ENCODE peak calls at places on chromosomes 12 and 14, in nine cellular contexts. C is GM23338, Y is endodermal cell, Q is fibroblast of pulmonary artery, U is psoas muscle, X is hepatocyte, R is fibroblast of lung, W is heart left ventricle, K is stomach. Z is an unnamed sample.

GRCh38 chr12:3097186-3097804 is 20.1 kb downstream of the TSPAN9 start:
- DNase-seq in C (no peak), Y (no peak), Q (peak; percentile 92), U (peak; percentile 68), X (peak; percentile 76), R (peak; percentile 53), W (peak; percentile 87), K (peak; percentile 64), Z (peak; percentile 41)

GRCh38 chr12:66361703-66362102 is 59.4 kb downstream of the HELB start:
- DNase-seq in C (no peak), Y (no peak), Q (no peak), U (no peak), X (no peak), R (no peak), W (no peak), K (no peak), Z (no peak)

GRCh38 chr12:24561882-24562760 is 386.8 kb downstream of the BCAT1 start:
- DNase-seq in C (peak; percentile 88), Y (peak; percentile 94), Q (peak; percentile 57), U (peak; percentile 81), X (peak; percentile 78), R (peak; percentile 77), W (peak; percentile 75), K (peak; percentile 47), Z (peak; percentile 59)

GRCh38 chr12:98838282-98838681 is 193.2 kb downstream of the APAF1 start:
- DNase-seq in C (peak; percentile 50), Y (peak; percentile 76), Q (peak; percentile 2), U (no peak), X (no peak), R (peak; percentile 7), W (no peak), K (no peak), Z (peak; percentile 51)

GRCh38 chr14:69693145-69693544 is 73.8 kb upstream of the SRSF5 start:
- DNase-seq in C (no peak), Y (peak; percentile 75), Q (no peak), U (no peak), X (no peak), R (no peak), W (no peak), K (peak; percentile 48), Z (no peak)

GRCh38 chr12:119036878-119037493 is 55.6 kb downstream of the SRRM4 start:
- DNase-seq in C (peak; percentile 82), Y (peak; percentile 89), Q (peak; percentile 11), U (no peak), X (peak; percentile 39), R (no peak), W (no peak), K (peak; percentile 31), Z (no peak)

GRCh38 chr12:113670742-113671141 is 199.1 kb upstream of the LHX5 start:
- DNase-seq in C (no peak), Y (no peak), Q (no peak), U (no peak), X (no peak), R (no peak), W (no peak), K (no peak), Z (no peak)

GRCh38 chr14:104804481-104805325 is 3.8 kb downstream of the ZBTB42 start:
- DNase-seq in C (no peak), Y (no peak), Q (no peak), U (no peak), X (no peak), R (no peak), W (no peak), K (no peak), Z (no peak)

GRCh38 chr12:84807249-84807648 is 105.3 kb downstream of the SLC6A15 start:
- DNase-seq in C (no peak), Y (no peak), Q (no peak), U (no peak), X (no peak), R (peak; percentile 64), W (no peak), K (no peak), Z (no peak)

GRCh38 chr12:69933115-69933552 is 108.1 kb downstream of the MYRFL start:
- DNase-seq in C (peak; percentile 89), Y (peak; percentile 95), Q (no peak), U (no peak), X (no peak), R (no peak), W (no peak), K (no peak), Z (no peak)

GRCh38 chr14:89276424-89276975 is 140.5 kb downstream of the FOXN3 start:
- DNase-seq in C (no peak), Y (no peak), Q (no peak), U (no peak), X (no peak), R (peak; percentile 93), W (no peak), K (no peak), Z (no peak)

DNA sequence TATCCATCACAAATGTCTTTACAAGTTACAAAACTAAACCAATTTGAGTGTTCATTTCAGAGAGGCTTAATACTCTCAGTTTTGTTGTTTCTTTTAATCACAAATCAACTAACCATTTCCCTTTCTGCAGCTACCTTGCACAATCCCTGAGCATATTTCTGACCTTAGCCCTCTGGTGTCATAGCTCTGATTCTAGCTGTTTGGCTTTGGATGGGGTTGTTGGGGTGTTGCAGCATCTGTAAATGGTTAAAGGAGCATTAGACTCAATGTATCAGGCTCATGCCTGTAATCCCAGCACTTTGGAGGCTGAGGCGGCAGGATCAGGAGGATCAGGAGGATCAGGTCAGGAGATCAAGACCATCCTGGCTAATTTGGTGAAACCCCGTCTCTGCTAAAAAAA is 461.4 kb downstream of the NRXN3 start:
- DNase-seq in C (no peak), Y (no peak), Q (no peak), U (no peak), X (no peak), R (no peak), W (no peak), K (no peak), Z (no peak)
- H3K4me3 ChIP-seq in C (no peak overlapping the region), Y (no peak overlapping the region), Q (no peak overlapping the region), U (no peak overlapping the region), X (no peak overlapping the region), R (no peak overlapping the region), W (no peak overlapping the region), K (no peak overlapping the region), Z (no peak overlapping the region)

GRCh38 chr12:121996945-121997612 is 24.6 kb upstream of the BCL7A start:
- DNase-seq in C (no peak), Y (no peak), Q (no peak), U (no peak), X (no peak), R (peak; percentile 20), W (no peak), K (no peak), Z (no peak)
- H3K4me3 ChIP-seq in C (no peak overlapping the region), Y (no peak overlapping the region), Q (no peak overlapping the region), U (no peak overlapping the region), X (no peak overlapping the region), R (no peak overlapping the region), W (no peak overlapping the region), K (no peak overlapping the region), Z (no peak overlapping the region)

DNA sequence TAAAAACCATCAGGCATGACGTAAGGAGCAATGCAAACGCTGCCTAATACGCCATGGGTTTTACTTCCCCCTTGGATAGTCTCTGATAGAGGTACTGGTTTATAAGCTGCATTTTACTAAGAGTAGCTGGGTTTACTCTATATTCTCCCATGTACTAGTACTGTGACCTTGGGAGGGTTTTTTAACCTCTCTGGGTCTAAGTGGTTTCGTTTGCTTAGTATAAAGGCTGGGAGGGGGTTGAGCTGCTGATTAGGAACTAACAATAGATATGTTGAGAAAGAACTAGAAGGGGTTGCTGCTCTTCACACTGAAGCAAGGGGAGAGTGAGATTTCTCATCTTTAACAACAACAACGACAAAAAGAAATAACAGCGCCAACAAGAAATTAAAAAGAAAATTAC is 66.7 kb upstream of the SLCO1C1 start:
- DNase-seq in C (peak; percentile 32), Y (no peak), Q (no peak), U (no peak), X (no peak), R (no peak), W (no peak), K (no peak), Z (no peak)
- H3K4me3 ChIP-seq in C (no peak overlapping the region), Y (peak overlapping the region; percentile 41), Q (no peak overlapping the region), U (no peak overlapping the region), X (no peak overlapping the region), R (no peak overlapping the region), W (no peak overlapping the region), K (no peak overlapping the region), Z (no peak overlapping the region)

GRCh38 chr14:64929003-64929337 is 13.6 kb downstream of the GPX2 start:
- DNase-seq in C (no peak), Y (no peak), Q (no peak), U (no peak), X (no peak), R (no peak), W (no peak), K (no peak), Z (no peak)
- H3K4me3 ChIP-seq in C (no peak overlapping the region), Y (no peak overlapping the region), Q (no peak overlapping the region), U (no peak overlapping the region), X (no peak overlapping the region), R (no peak overlapping the region), W (no peak overlapping the region), K (no peak overlapping the region), Z (no peak overlapping the region)

DNA sequence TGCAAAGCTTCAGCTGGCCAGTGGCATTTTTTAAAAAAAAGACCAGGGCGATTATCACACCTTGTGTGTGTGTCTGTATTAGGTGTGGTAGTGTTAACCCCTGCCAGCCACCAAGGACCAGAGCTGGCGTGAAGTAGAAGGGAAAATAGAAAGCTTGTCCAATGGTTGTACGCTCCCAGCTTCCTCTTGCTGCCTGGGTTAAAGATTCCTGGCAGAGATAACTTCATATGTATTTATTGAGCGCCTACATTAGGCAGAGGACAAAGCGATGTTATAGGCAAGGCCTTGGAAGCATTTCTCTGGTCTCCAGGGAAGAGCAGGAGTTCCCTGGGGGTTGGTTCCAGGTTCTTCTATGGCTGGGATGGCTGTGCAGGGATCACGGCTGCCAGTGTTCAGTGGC is 3.2 kb downstream of the JDP2 start:
- DNase-seq in C (no peak), Y (no peak), Q (no peak), U (no peak), X (no peak), R (no peak), W (no peak), K (no peak), Z (no peak)
- H3K4me3 ChIP-seq in C (no peak overlapping the region), Y (no peak overlapping the region), Q (peak overlapping the region; percentile 75), U (peak overlapping the region; percentile 75), X (no peak overlapping the region), R (peak overlapping the region; percentile 34), W (no peak overlapping the region), K (no peak overlapping the region), Z (peak overlapping the region; percentile 85)

GRCh38 chr14:52948836-52949235 is 2.0 kb downstream of the FERMT2 start:
- DNase-seq in C (no peak), Y (no peak), Q (no peak), U (no peak), X (no peak), R (no peak), W (no peak), K (no peak), Z (no peak)
- H3K4me3 ChIP-seq in C (peak overlapping the region; percentile 88), Y (peak overlapping the region; percentile 90), Q (peak overlapping the region; percentile 99), U (peak overlapping the region; percentile 96), X (peak overlapping the region; percentile 56), R (peak overlapping the region; percentile 100), W (peak overlapping the region; percentile 98), K (peak overlapping the region; percentile 72), Z (peak overlapping the region; percentile 93)

GRCh38 chr12:15220451-15220850 is 766 bp downstream of the RERG start:
- DNase-seq in C (no peak), Y (no peak), Q (no peak), U (no peak), X (no peak), R (no peak), W (no peak), K (no peak), Z (no peak)
- H3K4me3 ChIP-seq in C (peak overlapping the region; percentile 62), Y (peak overlapping the region; percentile 77), Q (no peak overlapping the region), U (peak overlapping the region; percentile 71), X (no peak overlapping the region), R (no peak overlapping the region), W (peak overlapping the region; percentile 44), K (peak overlapping the region; percentile 57), Z (peak overlapping the region; percentile 81)

GRCh38 chr14:35404496-35405303 is at the start of gene NFKBIA:
- DNase-seq in C (peak; percentile 87), Y (peak; percentile 93), Q (peak; percentile 92), U (peak; percentile 97), X (peak; percentile 96), R (peak; percentile 81), W (peak; percentile 96), K (peak; percentile 93), Z (peak; percentile 95)
- H3K4me3 ChIP-seq in C (peak within 1 kb of the TSS; percentile 96), Y (peak within 1 kb of the TSS; percentile 98), Q (peak within 1 kb of the TSS; percentile 97), U (peak within 1 kb of the TSS; percentile 98), X (peak within 1 kb of the TSS; percentile 90), R (peak within 1 kb of the TSS; percentile 72), W (peak within 1 kb of the TSS; percentile 98), K (peak within 1 kb of the TSS; percentile 85), Z (peak within 1 kb of the TSS; percentile 95)

Z was measured in adipocyte.